ENCODE peak calls at places on chromosome 10, in seven cellular contexts. P is NCI-H345; H is NCI-H524; E is activated T-cell treated with anti-CD3 and anti-CD28 coated beads, Interleukin-2, amount 50 U/mL, for 48 hours; O is stimulated activated CD8-positive, alpha-beta memory T cell treated with anti-CD3 and anti-CD28 coated beads, Interleukin-7, amount 100 ng/mL, for 48 hours; C is activated CD8-positive, alpha-beta memory T cell treated with anti-CD3 and anti-CD28 coated beads for 48 hours; D is ureter. B is an unnamed sample.

GRCh38 chr10:104580774-104581675 is 60.1 kb upstream of the SORCS3 start:
- DNase-seq in P (peak; percentile 70), H (peak; percentile 20), E (peak; percentile 76), O (peak; percentile 13), C (peak; percentile 19), D (peak; percentile 83), B (peak; percentile 34)

GRCh38 chr10:30602747-30603146 is 26.8 kb downstream of the LYZL2 start:
- DNase-seq in P (no peak), H (no peak), E (no peak), O (no peak), C (no peak), D (no peak), B (no peak)

GRCh38 chr10:119489572-119490326 is 52.8 kb downstream of the RGS10 start:
- DNase-seq in P (peak; percentile 14), H (peak; percentile 29), E (peak; percentile 86), O (no peak), C (no peak), D (no peak), B (no peak)

GRCh38 chr10:110512461-110513187 is 14.9 kb downstream of the DUSP5 start:
- DNase-seq in P (no peak), H (no peak), E (peak; percentile 62), O (no peak), C (no peak), D (no peak), B (no peak)

GRCh38 chr10:19169684-19170083 is 121.1 kb downstream of the MALRD1 start:
- DNase-seq in P (no peak), H (no peak), E (no peak), O (no peak), C (no peak), D (no peak), B (no peak)

GRCh38 chr10:99731296-99732032 is 463 bp downstream of the COX15 start:
- DNase-seq in P (no peak), H (no peak), E (no peak), O (no peak), C (no peak), D (no peak), B (no peak)

GRCh38 chr10:128161031-128161430 is 34.8 kb upstream of the MKI67 start:
- DNase-seq in P (no peak), H (no peak), E (no peak), O (no peak), C (no peak), D (no peak), B (no peak)

GRCh38 chr10:104045151-104046089 is 40.3 kb downstream of the COL17A1 start:
- DNase-seq in P (peak; percentile 7), H (peak; percentile 13), E (no peak), O (no peak), C (no peak), D (no peak), B (no peak)

GRCh38 chr10:15898046-15898445 is 37.7 kb upstream of the MINDY3 start:
- DNase-seq in P (no peak), H (no peak), E (no peak), O (no peak), C (no peak), D (no peak), B (no peak)

GRCh38 chr10:133307776-133308430 is 769 bp downstream of the TUBGCP2 start:
- DNase-seq in P (peak; percentile 70), H (peak; percentile 26), E (peak; percentile 90), O (no peak), C (no peak), D (peak; percentile 85), B (no peak)

GRCh38 chr10:97169911-97170693 is 15.7 kb downstream of the SLIT1 start:
- DNase-seq in P (no peak), H (peak; percentile 9), E (no peak), O (no peak), C (no peak), D (no peak), B (no peak)

GRCh38 chr10:76393875-76394706 is 962.7 kb downstream of the LRMDA start:
- DNase-seq in P (no peak), H (no peak), E (no peak), O (no peak), C (no peak), D (no peak), B (no peak)

GRCh38 chr10:110010076-110011069 is 2.6 kb downstream of the ADD3 start:
- DNase-seq in P (no peak), H (peak; percentile 4), E (peak; percentile 29), O (no peak), C (no peak), D (no peak), B (no peak)

GRCh38 chr10:92052088-92052487 is 128.5 kb downstream of the BTAF1 start:
- DNase-seq in P (no peak), H (no peak), E (no peak), O (no peak), C (no peak), D (no peak), B (no peak)

GRCh38 chr10:46069771-46070463 is 23.8 kb upstream of the MSMB start:
- DNase-seq in P (no peak), H (no peak), E (no peak), O (no peak), C (no peak), D (no peak), B (no peak)

GRCh38 chr10:50322075-50322474 is 70.8 kb upstream of the ASAH2 start:
- DNase-seq in P (no peak), H (no peak), E (no peak), O (no peak), C (no peak), D (no peak), B (no peak)

GRCh38 chr10:116831790-116832189 is 17.5 kb upstream of the ENO4 start:
- DNase-seq in P (no peak), H (no peak), E (no peak), O (no peak), C (no peak), D (no peak), B (no peak)

GRCh38 chr10:96747734-96748550 is 27.6 kb upstream of the PIK3AP1 start:
- DNase-seq in P (no peak), H (no peak), E (peak; percentile 39), O (no peak), C (no peak), D (no peak), B (no peak)

GRCh38 chr10:131703941-131704340 is 196.9 kb upstream of the PPP2R2D start:
- DNase-seq in P (no peak), H (no peak), E (no peak), O (no peak), C (no peak), D (peak; percentile 34), B (no peak)

GRCh38 chr10:132264966-132265877 is 42.5 kb downstream of the STK32C start:
- DNase-seq in P (peak; percentile 23), H (peak; percentile 19), E (no peak), O (no peak), C (no peak), D (no peak), B (no peak)

GRCh38 chr10:51297438-51297837 is 223.2 kb downstream of the PRKG1 start:
- DNase-seq in P (no peak), H (no peak), E (no peak), O (no peak), C (no peak), D (no peak), B (no peak)

GRCh38 chr10:121096617-121097431 is 245.7 kb downstream of the WDR11 start:
- DNase-seq in P (no peak), H (no peak), E (no peak), O (no peak), C (no peak), D (no peak), B (no peak)

GRCh38 chr10:120949511-120950102 is 98.4 kb downstream of the WDR11 start:
- DNase-seq in P (no peak), H (no peak), E (peak; percentile 21), O (no peak), C (no peak), D (no peak), B (no peak)

GRCh38 chr10:45199380-45199740 is 116.0 kb downstream of the OR13A1 start:
- DNase-seq in P (no peak), H (no peak), E (no peak), O (no peak), C (no peak), D (no peak), B (no peak)

GRCh38 chr10:9296206-9296605 is 1241.7 kb downstream of the GATA3 start:
- DNase-seq in P (no peak), H (no peak), E (no peak), O (no peak), C (no peak), D (no peak), B (no peak)

GRCh38 chr10:101284171-101285092 is 55.2 kb upstream of the LBX1 start:
- DNase-seq in P (no peak), H (peak; percentile 55), E (no peak), O (no peak), C (no peak), D (no peak), B (no peak)

GRCh38 chr10:123021517-123021916 is 12.7 kb downstream of the ACADSB start:
- DNase-seq in P (no peak), H (no peak), E (no peak), O (no peak), C (no peak), D (no peak), B (no peak)

GRCh38 chr10:51224610-51225230 is 150.4 kb downstream of the PRKG1 start:
- DNase-seq in P (no peak), H (peak; percentile 52), E (no peak), O (no peak), C (no peak), D (no peak), B (no peak)

GRCh38 chr10:79449181-79450146 is 4.0 kb upstream of the ZCCHC24 start:
- DNase-seq in P (no peak), H (peak; percentile 75), E (no peak), O (no peak), C (no peak), D (peak; percentile 39), B (no peak)

GRCh38 chr10:127275793-127276415 is 79.5 kb upstream of the INSYN2A start:
- DNase-seq in P (peak; percentile 73), H (peak; percentile 1), E (no peak), O (no peak), C (no peak), D (no peak), B (no peak)

GRCh38 chr10:1184541-1185415 is 128.6 kb downstream of the WDR37 start:
- DNase-seq in P (no peak), H (no peak), E (no peak), O (no peak), C (no peak), D (no peak), B (no peak)

GRCh38 chr10:72010234-72010992 is 46.2 kb downstream of the CHST3 start:
- DNase-seq in P (no peak), H (no peak), E (no peak), O (no peak), C (no peak), D (no peak), B (no peak)